ENCODE peak calls at places on chromosomes 4 and X, in four cellular contexts. M is activated CD8-positive, alpha-beta T cell treated with anti-CD3 and anti-CD28 coated beads for 36 hours; A is left ventricle myocardium superior; K is lung. G is an unnamed sample.

GRCh38 chr4:76430519-76431388 is 4.3 kb upstream of the SHROOM3 start:
- DNase-seq in M (no peak), A (no peak), K (no peak), G (no peak)

GRCh38 chr4:14787894-14788293 is 214.4 kb upstream of the CPEB2 start:
- DNase-seq in M (peak; percentile 22), A (no peak), K (no peak), G (no peak)

GRCh38 chr4:21879187-21879586 is 69.4 kb downstream of the KCNIP4 start:
- DNase-seq in M (no peak), A (no peak), K (no peak), G (no peak)

GRCh38 chr4:22514001-22514400 is 1.9 kb downstream of the ADGRA3 start:
- DNase-seq in M (no peak), A (no peak), K (no peak), G (no peak)

GRCh38 chr4:123235431-123235830 is 161.2 kb upstream of the SPRY1 start:
- DNase-seq in M (no peak), A (no peak), K (no peak), G (no peak)

GRCh38 chr4:7429601-7430078 is 5.1 kb downstream of the PSAPL1 start:
- DNase-seq in M (no peak), A (no peak), K (no peak), G (no peak)

GRCh38 chr4:103104886-103105285 is 5.3 kb upstream of the BDH2 start:
- DNase-seq in M (no peak), A (no peak), K (no peak), G (no peak)

GRCh38 chrX:38561126-38561868 is at the start of gene TSPAN7:
- DNase-seq in M (peak; percentile 83), A (peak; percentile 92), K (peak; percentile 76), G (peak; percentile 52)

GRCh38 chr4:127015616-127016015 is 617.1 kb upstream of the INTU start:
- DNase-seq in M (no peak), A (no peak), K (no peak), G (no peak)

GRCh38 chrX:54495814-54496516 is at the start of gene FGD1:
- DNase-seq in M (peak; percentile 34), A (peak; percentile 86), K (peak; percentile 36), G (peak; percentile 4)

GRCh38 chr4:110487873-110488272 is 11.9 kb downstream of the ENPEP start:
- DNase-seq in M (no peak), A (no peak), K (no peak), G (no peak)

GRCh38 chr4:30717208-30718020 is 2.8 kb upstream of the PCDH7 start:
- DNase-seq in M (peak; percentile 59), A (peak; percentile 54), K (peak; percentile 45), G (no peak)

GRCh38 chr4:159723341-159724048 is 620.6 kb downstream of the RAPGEF2 start:
- DNase-seq in M (no peak), A (no peak), K (no peak), G (no peak)

GRCh38 chr4:153785830-153786721 is 2.8 kb downstream of the SFRP2 start:
- DNase-seq in M (no peak), A (no peak), K (no peak), G (no peak)

GRCh38 chr4:111267786-111268185 is 644.9 kb upstream of the PITX2 start:
- DNase-seq in M (no peak), A (no peak), K (no peak), G (no peak)

GRCh38 chr4:6032249-6033244 is 14.3 kb upstream of the C4orf50 start:
- DNase-seq in M (no peak), A (no peak), K (no peak), G (no peak)

GRCh38 chr4:15164571-15164970 is 162.3 kb downstream of the CPEB2 start:
- DNase-seq in M (no peak), A (no peak), K (no peak), G (no peak)

GRCh38 chr4:2827874-2828751 is 15.5 kb upstream of the ADD1 start:
- DNase-seq in M (no peak), A (peak; percentile 20), K (no peak), G (no peak)

GRCh38 chrX:46979340-46979739 is 67.1 kb downstream of the JADE3 start:
- DNase-seq in M (no peak), A (no peak), K (no peak), G (no peak)

GRCh38 chrX:29419774-29420553 is 795.4 kb upstream of the MAGEB2 start:
- DNase-seq in M (no peak), A (no peak), K (no peak), G (no peak)

GRCh38 chr4:19987746-19988145 is 264.0 kb upstream of the SLIT2 start:
- DNase-seq in M (no peak), A (no peak), K (no peak), G (no peak)

GRCh38 chrX:85052636-85053343 is 49.1 kb downstream of the APOOL start:
- DNase-seq in M (no peak), A (no peak), K (no peak), G (no peak)

GRCh38 chr4:114780205-114780604 is 181.6 kb downstream of the UGT8 start:
- DNase-seq in M (no peak), A (no peak), K (no peak), G (no peak)

GRCh38 chr4:123102897-123103489 is 180.6 kb upstream of the NUDT6 start:
- DNase-seq in M (no peak), A (no peak), K (no peak), G (no peak)

GRCh38 chr4:184746532-184746870 is 12.6 kb upstream of the CENPU start:
- DNase-seq in M (no peak), A (no peak), K (peak; percentile 65), G (no peak)

GRCh38 chrX:131987252-131987651 is 35.9 kb upstream of the STK26 start:
- DNase-seq in M (peak; percentile 31), A (no peak), K (no peak), G (no peak)

GRCh38 chrX:24694825-24695224 is 1.1 kb downstream of the POLA1 start:
- DNase-seq in M (no peak), A (no peak), K (no peak), G (no peak)

GRCh38 chrX:15680401-15680800 is 15.8 kb upstream of the CLTRN start:
- DNase-seq in M (peak; percentile 32), A (no peak), K (no peak), G (no peak)

GRCh38 chr4:169120624-169121023 is 110.6 kb upstream of the CBR4 start:
- DNase-seq in M (no peak), A (no peak), K (no peak), G (no peak)

GRCh38 chr4:142418697-142419096 is 427.4 kb downstream of the INPP4B start:
- DNase-seq in M (no peak), A (no peak), K (no peak), G (no peak)

GRCh38 chr4:148315049-148315448 is 127.2 kb downstream of the NR3C2 start:
- DNase-seq in M (peak; percentile 26), A (no peak), K (no peak), G (no peak)